ENCODE peak calls at places on chromosomes 13 and 19, in ten cellular contexts. A is heart left ventricle, F is colonic mucosa, E is astrocyte, N is breast epithelium, R is cardiac fibroblast, I is GM12864, X is body of pancreas, D is Peyer's patch, M is stomach. Z is an unnamed sample.

GRCh38 chr13:41613984-41614581 is 156.7 kb downstream of the RGCC start:
- DNase-seq in A (peak), F (no peak), E (peak), N (no peak), R (peak), I (no peak), X (peak), D (no peak), M (no peak), Z (peak)

GRCh38 chr19:56637976-56638555 is 4.9 kb upstream of the SMIM17 start:
- DNase-seq in A (peak), F (peak), E (peak), N (peak), R (peak), I (no peak), X (peak), D (no peak), M (peak), Z (peak)

GRCh38 chr19:18568367-18568766 is 3.3 kb upstream of the UBA52 start:
- DNase-seq in A (no peak), F (no peak), E (no peak), N (no peak), R (no peak), I (no peak), X (no peak), D (no peak), M (no peak), Z (no peak)

GRCh38 chr19:17902701-17903100 is 30.1 kb upstream of the CCDC124 start:
- DNase-seq in A (no peak), F (no peak), E (peak), N (no peak), R (peak), I (no peak), X (no peak), D (no peak), M (no peak), Z (peak)

GRCh38 chr19:47499863-47500830 is 14.7 kb downstream of the NAPA start:
- DNase-seq in A (no peak), F (no peak), E (no peak), N (no peak), R (no peak), I (no peak), X (no peak), D (no peak), M (peak), Z (no peak)

GRCh38 chr13:96527497-96527896 is 437.6 kb downstream of the HS6ST3 start:
- DNase-seq in A (no peak), F (no peak), E (no peak), N (no peak), R (no peak), I (no peak), X (no peak), D (no peak), M (no peak), Z (no peak)

GRCh38 chr19:41701401-41702075 is 6.9 kb upstream of the CEACAM5 start:
- DNase-seq in A (no peak), F (peak), E (no peak), N (no peak), R (no peak), I (no peak), X (peak), D (no peak), M (peak), Z (peak)

GRCh38 chr19:57708641-57709354 is at the start of gene ZNF154:
- DNase-seq in A (peak), F (peak), E (peak), N (peak), R (peak), I (peak), X (peak), D (peak), M (no peak), Z (no peak)

GRCh38 chr13:43787998-43788397 is 1.2 kb upstream of the ENOX1 start:
- DNase-seq in A (no peak), F (no peak), E (peak), N (no peak), R (peak), I (no peak), X (no peak), D (no peak), M (no peak), Z (peak)

GRCh38 chr19:52094526-52094925 is 1.0 kb downstream of the ZNF841 start:
- DNase-seq in A (no peak), F (no peak), E (no peak), N (no peak), R (peak), I (no peak), X (no peak), D (no peak), M (no peak), Z (peak)

GRCh38 chr19:18915639-18916038 is 3.5 kb downstream of the COPE start:
- DNase-seq in A (no peak), F (peak), E (no peak), N (no peak), R (peak), I (no peak), X (peak), D (no peak), M (peak), Z (peak)

GRCh38 chr19:39679056-39679790 is 23.5 kb downstream of the LGALS16 start:
- DNase-seq in A (no peak), F (no peak), E (no peak), N (no peak), R (no peak), I (peak), X (no peak), D (no peak), M (no peak), Z (peak)

GRCh38 chr13:96525715-96526114 is 435.8 kb downstream of the HS6ST3 start:
- DNase-seq in A (no peak), F (no peak), E (no peak), N (no peak), R (peak), I (no peak), X (no peak), D (no peak), M (no peak), Z (no peak)

GRCh38 chr19:16363133-16363851 is 38.7 kb downstream of the KLF2 start:
- DNase-seq in A (no peak), F (peak), E (no peak), N (peak), R (no peak), I (no peak), X (peak), D (no peak), M (peak), Z (no peak)

GRCh38 chr13:97506511-97506910 is 72.5 kb downstream of the RAP2A start:
- DNase-seq in A (no peak), F (no peak), E (no peak), N (no peak), R (peak), I (no peak), X (no peak), D (no peak), M (no peak), Z (peak)

GRCh38 chr13:48235100-48235813 is 2.3 kb downstream of the ITM2B start:
- DNase-seq in A (no peak), F (no peak), E (peak), N (peak), R (peak), I (peak), X (peak), D (no peak), M (peak), Z (peak)

GRCh38 chr13:91572944-91573535 is 174.6 kb downstream of the GPC5 start:
- DNase-seq in A (no peak), F (no peak), E (peak), N (no peak), R (no peak), I (no peak), X (no peak), D (no peak), M (no peak), Z (no peak)

GRCh38 chr13:109778102-109778542 is 8.3 kb downstream of the IRS2 start:
- DNase-seq in A (no peak), F (peak), E (peak), N (no peak), R (peak), I (no peak), X (no peak), D (no peak), M (peak), Z (no peak)

GRCh38 chr19:17259118-17259780 is 5.3 kb downstream of the USHBP1 start:
- DNase-seq in A (no peak), F (no peak), E (no peak), N (no peak), R (peak), I (no peak), X (no peak), D (no peak), M (no peak), Z (no peak)

GRCh38 chr19:43420954-43421353 is 6.3 kb downstream of the TEX101 start:
- DNase-seq in A (no peak), F (no peak), E (no peak), N (no peak), R (no peak), I (no peak), X (no peak), D (no peak), M (peak), Z (no peak)

GRCh38 chr19:11905928-11906327 is 18.3 kb downstream of the ZNF69 start:
- DNase-seq in A (no peak), F (no peak), E (no peak), N (no peak), R (no peak), I (no peak), X (no peak), D (no peak), M (no peak), Z (no peak)

GRCh38 chr19:16589917-16590316 is 17.7 kb upstream of the SLC35E1 start:
- DNase-seq in A (no peak), F (no peak), E (no peak), N (no peak), R (no peak), I (no peak), X (no peak), D (no peak), M (no peak), Z (no peak)

GRCh38 chr19:48398329-48399235 is 5.1 kb downstream of the GRIN2D start:
- DNase-seq in A (peak), F (peak), E (peak), N (peak), R (peak), I (peak), X (peak), D (peak), M (peak), Z (no peak)

GRCh38 chr13:21175656-21176194 is 627 bp downstream of the SKA3 start:
- DNase-seq in A (no peak), F (no peak), E (peak), N (no peak), R (peak), I (no peak), X (no peak), D (no peak), M (no peak), Z (no peak)

DNA sequence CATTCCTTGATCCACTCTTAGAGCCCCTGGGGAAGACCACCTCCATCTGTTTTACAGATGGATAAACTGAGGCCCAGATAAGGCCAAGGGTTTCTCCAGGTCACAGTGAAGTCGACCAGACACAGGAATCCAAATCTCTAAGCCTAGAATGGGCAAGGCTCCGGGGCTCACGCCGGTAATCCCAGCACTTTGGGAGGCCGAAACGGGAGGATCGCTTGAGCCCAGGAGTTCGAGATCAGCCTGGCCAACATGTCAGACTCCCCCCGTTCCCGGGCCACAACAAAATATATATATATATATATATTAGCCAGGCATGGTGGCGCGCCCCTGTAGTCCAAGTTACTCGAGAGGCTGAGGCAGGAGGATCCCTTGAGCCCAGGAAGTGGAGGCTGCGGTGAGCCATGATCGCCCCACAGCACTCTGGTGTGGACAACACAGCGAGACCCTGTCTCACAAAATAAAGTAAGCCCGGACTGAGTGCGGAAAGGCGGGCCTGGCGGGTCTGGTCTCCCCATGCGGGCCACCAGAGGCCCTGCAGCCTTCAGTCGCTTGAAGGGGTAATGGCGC is 615 bp upstream of the RPL13A start:
- DNase-seq in A (no peak), F (no peak), E (no peak), N (no peak), R (no peak), I (no peak), X (no peak), D (no peak), M (no peak), Z (no peak)
- H3K4me3 ChIP-seq in A (peak), F (peak), E (no peak), N (peak), R (no peak), I (peak), X (no peak), D (peak), M (peak), Z (peak)

DNA sequence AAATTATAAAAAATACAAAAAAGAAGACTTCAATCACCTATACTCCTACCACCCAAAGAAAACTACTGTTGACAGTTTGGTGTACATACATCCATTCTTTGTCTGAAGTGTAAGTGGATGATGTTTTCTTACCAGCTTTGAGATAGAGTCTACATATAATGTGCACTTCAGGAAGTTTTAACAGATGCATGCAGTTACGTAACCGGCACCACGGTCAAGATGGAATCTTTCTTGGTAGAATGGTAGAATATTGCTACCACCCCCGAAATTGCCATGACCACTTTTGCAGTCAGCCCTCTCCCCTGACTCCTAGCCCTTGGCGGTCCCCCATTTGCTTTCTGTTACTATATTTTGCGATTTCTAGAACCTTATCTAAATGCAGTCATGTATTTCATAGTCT is 1.4 kb downstream of the CUL4A start:
- DNase-seq in A (no peak), F (no peak), E (no peak), N (no peak), R (no peak), I (no peak), X (no peak), D (no peak), M (no peak), Z (no peak)
- H3K4me3 ChIP-seq in A (peak), F (no peak), E (peak), N (no peak), R (no peak), I (peak), X (no peak), D (no peak), M (peak), Z (peak)

GRCh38 chr19:344625-345319 is at the start of gene MIER2:
- DNase-seq in A (peak), F (peak), E (peak), N (peak), R (peak), I (peak), X (peak), D (peak), M (peak), Z (peak)
- H3K4me3 ChIP-seq in A (peak), F (peak), E (peak), N (peak), R (peak), I (peak), X (peak), D (peak), M (peak), Z (peak)

DNA sequence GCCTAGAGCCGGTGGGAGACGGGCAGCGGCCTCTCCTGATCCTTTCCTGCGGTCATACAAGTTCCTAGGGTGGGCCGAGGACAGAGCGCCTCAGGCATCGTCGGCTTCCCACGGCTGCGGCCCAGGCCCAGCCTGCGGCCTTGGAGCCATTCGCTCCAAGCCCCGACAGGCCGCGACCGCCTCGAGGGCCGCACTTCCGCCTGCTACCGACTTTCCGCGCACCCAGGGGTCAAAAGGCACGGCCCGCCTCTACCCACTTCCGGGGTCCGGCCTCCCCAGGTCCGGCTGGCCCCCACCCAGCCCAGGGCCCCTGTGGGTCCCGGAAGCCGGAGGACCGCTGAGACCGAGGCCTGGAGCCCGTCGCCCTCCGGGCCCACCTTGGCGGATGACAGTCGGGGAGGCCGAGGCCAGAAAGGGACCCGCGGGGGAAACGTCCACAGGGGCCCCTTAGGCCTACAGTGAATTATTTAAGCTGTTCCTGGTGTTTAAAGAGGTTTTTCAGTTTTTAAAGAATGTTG is 16.2 kb downstream of the ZIC2 start:
- DNase-seq in A (no peak), F (no peak), E (no peak), N (no peak), R (no peak), I (no peak), X (no peak), D (no peak), M (no peak), Z (no peak)
- H3K4me3 ChIP-seq in A (no peak), F (no peak), E (no peak), N (no peak), R (no peak), I (no peak), X (no peak), D (no peak), M (no peak), Z (no peak)

GRCh38 chr19:35860818-35861639 is 4.3 kb downstream of the KIRREL2 start:
- DNase-seq in A (no peak), F (no peak), E (no peak), N (no peak), R (no peak), I (no peak), X (no peak), D (no peak), M (peak), Z (no peak)
- H3K4me3 ChIP-seq in A (no peak), F (no peak), E (no peak), N (no peak), R (no peak), I (no peak), X (no peak), D (no peak), M (peak), Z (no peak)

GRCh38 chr19:13053761-13054604 is 48.7 kb downstream of the LYL1 start:
- DNase-seq in A (peak), F (peak), E (peak), N (peak), R (peak), I (no peak), X (peak), D (no peak), M (peak), Z (peak)
- H3K4me3 ChIP-seq in A (no peak), F (no peak), E (no peak), N (peak), R (no peak), I (no peak), X (no peak), D (no peak), M (peak), Z (peak)

DNA sequence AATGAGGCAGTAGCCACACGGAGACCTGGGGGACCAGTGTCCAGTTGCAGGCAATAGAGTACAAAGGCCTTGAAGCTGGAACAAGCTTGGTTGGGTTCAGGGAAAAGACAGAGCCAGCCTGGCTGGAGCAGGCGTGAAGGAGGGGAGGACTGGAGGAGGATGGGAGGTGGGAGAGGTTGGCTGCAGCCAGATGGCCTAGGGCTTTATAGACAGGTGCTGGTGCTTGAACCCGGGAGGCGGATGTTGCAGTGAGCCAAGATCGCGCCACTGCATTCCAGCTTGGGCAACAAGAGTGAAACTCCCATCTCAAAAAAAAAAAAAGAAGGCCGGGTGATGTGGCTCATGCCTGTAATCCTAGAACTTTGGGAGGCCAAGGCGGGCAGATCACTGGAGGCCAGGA is 1.7 kb downstream of the SPINT2 start:
- DNase-seq in A (no peak), F (peak), E (no peak), N (peak), R (no peak), I (no peak), X (no peak), D (no peak), M (no peak), Z (peak)
- H3K4me3 ChIP-seq in A (peak), F (peak), E (no peak), N (peak), R (no peak), I (no peak), X (peak), D (no peak), M (peak), Z (no peak)

DNA sequence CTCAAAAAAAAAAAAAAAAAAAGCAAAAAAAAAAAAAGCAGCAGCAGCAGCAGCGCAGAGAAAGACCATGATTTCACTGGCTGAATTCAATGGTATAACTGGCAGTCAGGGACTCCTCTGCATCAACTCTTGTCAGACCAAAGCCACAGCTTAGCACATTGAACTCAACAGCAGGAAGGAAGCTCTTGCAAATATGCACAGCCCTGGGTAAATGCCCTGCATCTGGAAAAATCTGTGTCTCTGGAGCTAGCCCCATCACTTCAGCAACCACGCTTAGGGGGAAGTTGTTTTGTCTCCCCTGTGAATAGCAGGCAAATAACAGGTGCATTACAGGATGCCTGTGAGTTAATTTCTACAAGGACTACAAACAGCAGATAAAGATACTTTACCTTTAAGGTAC is 17.7 kb upstream of the DHRS12 start:
- DNase-seq in A (no peak), F (no peak), E (no peak), N (no peak), R (no peak), I (no peak), X (no peak), D (no peak), M (no peak), Z (no peak)
- H3K4me3 ChIP-seq in A (no peak), F (no peak), E (no peak), N (no peak), R (no peak), I (no peak), X (no peak), D (no peak), M (no peak), Z (no peak)